ENCODE peak calls at places on chromosome 4, in ten cellular contexts. S, J, G, P, F, N, W, O, R and C are unnamed samples. For H3K4me1, the result is how much of the 10 kb centered on the place peaks cover.

GRCh38 chr4:186029731-186030421 is 39.1 kb upstream of the TLR3 start:
- DNase-seq in S (no peak), J (no peak), G (peak), P (no peak), F (no peak), N (peak), W (no peak), O (peak), R (peak), C (peak)

GRCh38 chr4:73944061-73944875 is 37.6 kb downstream of the PF4 start:
- DNase-seq in S (peak), J (no peak), G (peak), P (no peak), F (peak), N (peak), W (no peak), O (peak), R (no peak), C (peak)

GRCh38 chr4:183200453-183200852 is 101.4 kb downstream of the WWC2 start:
- DNase-seq in S (peak), J (no peak), G (no peak), P (no peak), F (no peak), N (peak), W (no peak), O (peak), R (peak), C (peak)

GRCh38 chr4:126800723-126801191 is 832.0 kb upstream of the INTU start:
- DNase-seq in S (no peak), J (no peak), G (no peak), P (no peak), F (no peak), N (no peak), W (no peak), O (no peak), R (no peak), C (no peak)

GRCh38 chr4:30208731-30209435 is 511.3 kb upstream of the PCDH7 start:
- DNase-seq in S (no peak), J (no peak), G (no peak), P (no peak), F (no peak), N (no peak), W (peak), O (no peak), R (no peak), C (no peak)

GRCh38 chr4:1604181-1604705 is 79.9 kb downstream of the FAM53A start:
- DNase-seq in S (no peak), J (no peak), G (no peak), P (no peak), F (no peak), N (no peak), W (no peak), O (peak), R (no peak), C (no peak)

GRCh38 chr4:1985287-1985686 is 23.5 kb downstream of the NELFA start:
- DNase-seq in S (no peak), J (no peak), G (no peak), P (no peak), F (no peak), N (no peak), W (no peak), O (peak), R (no peak), C (no peak)

GRCh38 chr4:49032440-49033161 is 46.5 kb downstream of the CWH43 start:
- DNase-seq in S (no peak), J (peak), G (peak), P (no peak), F (no peak), N (peak), W (peak), O (no peak), R (no peak), C (no peak)

GRCh38 chr4:24971192-24971591 is 58.4 kb upstream of the CCDC149 start:
- DNase-seq in S (peak), J (peak), G (no peak), P (no peak), F (no peak), N (no peak), W (no peak), O (no peak), R (peak), C (no peak)

GRCh38 chr4:87209696-87210095 is 10.7 kb downstream of the KLHL8 start:
- DNase-seq in S (no peak), J (no peak), G (no peak), P (no peak), F (no peak), N (peak), W (no peak), O (no peak), R (peak), C (peak)

GRCh38 chr4:955161-955921 is 18.0 kb downstream of the DGKQ start:
- DNase-seq in S (no peak), J (no peak), G (peak), P (no peak), F (peak), N (no peak), W (no peak), O (peak), R (no peak), C (no peak)

GRCh38 chr4:38752393-38752961 is 30.3 kb downstream of the TLR10 start:
- DNase-seq in S (no peak), J (no peak), G (no peak), P (no peak), F (no peak), N (peak), W (no peak), O (no peak), R (no peak), C (no peak)

GRCh38 chr4:23028875-23029274 is 336.1 kb downstream of the GBA3 start:
- DNase-seq in S (no peak), J (no peak), G (no peak), P (no peak), F (no peak), N (no peak), W (no peak), O (no peak), R (no peak), C (no peak)

GRCh38 chr4:177163532-177163931 is 146.1 kb upstream of the NEIL3 start:
- DNase-seq in S (no peak), J (no peak), G (no peak), P (no peak), F (no peak), N (no peak), W (no peak), O (no peak), R (no peak), C (no peak)

GRCh38 chr4:127505203-127505602 is 127.6 kb upstream of the INTU start:
- DNase-seq in S (no peak), J (no peak), G (peak), P (no peak), F (no peak), N (peak), W (no peak), O (no peak), R (peak), C (peak)

GRCh38 chr4:126071346-126072333 is 756.9 kb downstream of the FAT4 start:
- DNase-seq in S (no peak), J (peak), G (peak), P (no peak), F (no peak), N (peak), W (no peak), O (no peak), R (no peak), C (peak)

GRCh38 chr4:83905952-83906351 is 370.0 kb downstream of the GPAT3 start:
- DNase-seq in S (no peak), J (peak), G (no peak), P (no peak), F (no peak), N (no peak), W (no peak), O (no peak), R (no peak), C (no peak)

GRCh38 chr4:38050560-38051350 is 90.6 kb downstream of the PTTG2 start:
- DNase-seq in S (no peak), J (no peak), G (no peak), P (no peak), F (no peak), N (peak), W (no peak), O (no peak), R (no peak), C (no peak)

GRCh38 chr4:32290102-32290501 is 1569.9 kb downstream of the PCDH7 start:
- DNase-seq in S (no peak), J (no peak), G (no peak), P (no peak), F (no peak), N (no peak), W (no peak), O (no peak), R (no peak), C (no peak)

GRCh38 chr4:148680884-148681283 is 238.7 kb upstream of the NR3C2 start:
- DNase-seq in S (peak), J (no peak), G (no peak), P (no peak), F (no peak), N (no peak), W (no peak), O (no peak), R (no peak), C (no peak)

DNA sequence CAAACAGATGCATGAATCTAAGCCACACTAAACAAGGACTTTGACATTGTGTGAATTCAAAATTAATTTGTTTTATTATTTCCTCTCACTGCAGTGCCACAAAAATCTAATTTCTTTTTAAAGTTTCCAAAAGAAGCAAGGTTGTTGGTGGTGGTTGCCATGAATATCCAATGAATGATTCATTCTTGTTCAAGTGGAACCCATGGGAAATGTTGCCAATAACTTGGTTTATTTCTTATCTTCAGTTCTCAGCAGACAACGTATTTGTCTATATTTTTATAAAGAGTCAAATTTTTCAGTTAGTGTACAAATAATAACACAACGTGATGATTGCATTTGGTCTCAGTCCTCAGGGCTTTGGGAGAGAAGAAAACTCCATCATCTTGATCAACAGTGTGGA is 309.4 kb upstream of the NOCT start:
- DNase-seq in S (no peak), J (no peak), G (no peak), P (no peak), F (no peak), N (no peak), W (no peak), O (no peak), R (no peak), C (no peak)
- H3K4me1 ChIP-seq in S (under half), J (under half), G (under half), P (under half), F (under half), N (under half), W (under half), O (under half), R (under half), C (under half)

DNA sequence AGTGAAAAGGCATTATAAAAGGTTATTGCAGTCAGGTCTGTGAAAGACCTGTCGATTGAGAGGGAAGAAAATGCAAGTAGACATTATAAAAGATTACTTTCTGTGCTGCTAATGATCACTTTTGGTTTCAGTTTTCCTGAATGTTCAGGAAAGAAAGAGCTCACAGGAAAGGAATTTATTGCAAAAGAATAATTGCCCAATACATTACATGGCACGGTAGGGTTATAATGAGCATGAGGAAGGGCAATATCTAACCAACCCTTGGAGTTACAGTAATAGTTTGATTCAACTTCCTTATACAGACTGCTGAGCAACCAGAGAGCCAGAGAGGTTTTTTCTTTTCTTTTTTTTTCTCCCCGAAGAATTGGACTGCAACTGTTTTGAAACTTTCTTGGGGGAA is 246.9 kb downstream of the C4orf33 start:
- DNase-seq in S (peak), J (peak), G (no peak), P (no peak), F (no peak), N (peak), W (no peak), O (no peak), R (no peak), C (no peak)
- H3K27ac ChIP-seq in S (peak), J (no peak), G (no peak), P (no peak), F (no peak), N (no peak), W (no peak), O (peak), R (no peak), C (no peak)

DNA sequence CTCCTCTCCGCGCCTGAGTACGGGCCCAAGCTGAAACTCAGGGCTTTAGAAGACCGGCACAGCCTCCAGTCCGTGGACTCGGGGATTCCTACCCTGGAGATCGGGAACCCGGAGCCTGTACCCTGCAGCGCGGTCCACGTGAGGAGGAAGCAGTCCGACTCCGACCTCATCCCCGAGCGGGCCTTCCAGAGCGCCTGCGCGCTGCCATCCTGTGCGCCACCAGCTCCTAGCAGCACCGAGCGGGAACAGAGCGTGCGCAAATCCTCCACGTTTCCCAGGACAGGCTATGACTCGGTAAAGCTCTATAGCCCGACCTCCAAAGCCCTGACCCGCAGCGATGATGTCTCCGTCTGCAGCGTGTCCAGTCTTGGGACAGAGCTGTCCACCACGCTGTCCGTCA is 13.9 kb downstream of the TBC1D14 start:
- DNase-seq in S (no peak), J (no peak), G (no peak), P (no peak), F (no peak), N (no peak), W (no peak), O (no peak), R (no peak), C (no peak)
- H3K4me1 ChIP-seq in S (under half), J (half or more), G (under half), P (half or more), F (under half), N (under half), W (under half), O (under half), R (under half), C (under half)

GRCh38 chr4:12761694-12762093 is 722.4 kb downstream of the RAB28 start:
- DNase-seq in S (no peak), J (no peak), G (no peak), P (no peak), F (no peak), N (no peak), W (no peak), O (no peak), R (no peak), C (no peak)
- H3K27ac ChIP-seq in S (no peak), J (no peak), G (no peak), P (no peak), F (no peak), N (no peak), W (no peak), O (no peak), R (no peak), C (no peak)

GRCh38 chr4:168765726-168766125 is 244.3 kb downstream of the CBR4 start:
- DNase-seq in S (peak), J (no peak), G (no peak), P (no peak), F (no peak), N (peak), W (no peak), O (no peak), R (peak), C (no peak)

GRCh38 chr4:168769857-168770256 is 240.2 kb downstream of the CBR4 start:
- DNase-seq in S (no peak), J (no peak), G (no peak), P (no peak), F (no peak), N (no peak), W (no peak), O (no peak), R (no peak), C (no peak)

GRCh38 chr4:168769416-168769815 is 240.6 kb downstream of the CBR4 start:
- DNase-seq in S (no peak), J (no peak), G (no peak), P (no peak), F (no peak), N (peak), W (no peak), O (no peak), R (no peak), C (no peak)

GRCh38 chr4:168765322-168765721 is 244.7 kb downstream of the CBR4 start:
- DNase-seq in S (no peak), J (no peak), G (no peak), P (no peak), F (no peak), N (no peak), W (no peak), O (no peak), R (no peak), C (no peak)

DNA sequence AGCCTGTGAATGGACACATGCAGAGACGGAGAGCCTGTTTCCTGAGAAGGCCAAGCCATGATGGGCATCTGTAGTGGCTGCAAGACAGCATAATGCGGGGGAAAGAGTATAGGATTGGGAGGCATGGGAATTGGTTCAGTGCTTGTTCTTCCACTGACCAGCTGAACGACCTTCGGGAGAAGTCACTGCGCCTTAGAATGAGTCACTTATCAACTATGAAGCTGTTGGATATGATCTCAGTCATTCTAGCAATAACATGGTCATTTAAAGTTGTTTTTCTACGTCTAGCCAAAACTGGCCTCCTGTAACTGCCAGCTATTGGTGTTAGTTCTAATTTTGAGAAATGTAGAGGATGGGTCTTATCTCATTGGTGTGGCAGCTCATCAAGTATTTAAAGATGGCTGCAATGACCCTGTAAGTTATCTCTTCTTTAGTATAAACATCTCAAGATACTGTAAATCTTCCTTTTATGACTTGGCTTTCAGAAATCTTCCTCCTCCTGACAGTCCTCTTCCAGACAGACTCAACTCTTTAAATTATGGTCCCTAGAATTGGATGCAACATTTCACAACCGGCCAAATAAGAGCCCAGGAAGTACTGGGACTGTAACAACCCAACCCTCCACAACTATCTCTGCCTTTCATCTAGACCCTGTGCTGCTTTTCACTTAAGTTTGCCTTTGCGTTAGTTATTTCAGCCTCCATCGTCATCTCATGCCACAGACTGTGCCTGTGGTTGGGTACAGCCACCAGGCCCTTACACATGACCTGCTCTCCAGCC is 243.3 kb downstream of the CBR4 start:
- DNase-seq in S (peak), J (no peak), G (no peak), P (no peak), F (no peak), N (peak), W (no peak), O (no peak), R (no peak), C (no peak)
- H3K4me1 ChIP-seq in S (under half), J (under half), G (under half), P (under half), F (under half), N (under half), W (under half), O (under half), R (under half), C (under half)